ENCODE peak calls at places on chromosomes 3 and 15, in eight cellular contexts. L, M, C, G, X, H, F and I are unnamed samples.

GRCh38 chr3:149967067-149967685 is 3.5 kb downstream of the PFN2 start:
- DNase-seq in G (no peak), C (no peak), F (no peak), X (no peak), M (no peak), L (peak; percentile 64), H (peak; percentile 72), I (peak; percentile 51)

GRCh38 chr3:116148881-116149530 is 296.3 kb downstream of the LSAMP start:
- DNase-seq in C (no peak), M (no peak), G (no peak), L (no peak), F (no peak), X (no peak), H (peak; percentile 72), I (no peak)

GRCh38 chr3:30680789-30681188 is 74.4 kb downstream of the TGFBR2 start:
- DNase-seq in G (no peak), L (no peak), C (no peak), H (peak; percentile 61), M (no peak), X (no peak), F (no peak), I (no peak)

GRCh38 chr3:25155696-25156471 is 272.2 kb upstream of the RARB start:
- DNase-seq in C (no peak), L (no peak), M (no peak), F (no peak), G (no peak), X (no peak), H (peak; percentile 49), I (no peak)

GRCh38 chr3:155448531-155448930 is 155.0 kb upstream of the STRIT1 start:
- DNase-seq in F (no peak), M (no peak), C (no peak), H (no peak), X (no peak), L (no peak), G (peak; percentile 31), I (no peak)

GRCh38 chr15:41485226-41485625 is 8.4 kb upstream of the ITPKA start:
- DNase-seq in G (no peak), L (no peak), C (no peak), X (no peak), M (no peak), H (no peak), F (no peak), I (no peak)

GRCh38 chr3:52265387-52265786 is 13.1 kb downstream of the WDR82 start:
- DNase-seq in C (no peak), G (no peak), L (peak; percentile 2), H (no peak), X (no peak), F (no peak), M (no peak), I (no peak)

GRCh38 chr3:17817545-17817944 is 75.1 kb upstream of the TBC1D5 start:
- DNase-seq in G (no peak), H (no peak), L (no peak), X (no peak), F (no peak), M (no peak), C (no peak), I (no peak)

GRCh38 chr3:79161941-79162340 is 605.9 kb downstream of the ROBO1 start:
- DNase-seq in X (no peak), L (no peak), M (no peak), C (no peak), G (no peak), F (no peak), H (no peak), I (no peak)

GRCh38 chr15:64398575-64398974 is 10.9 kb downstream of the TRIP4 start:
- DNase-seq in L (no peak), G (no peak), H (no peak), X (no peak), M (no peak), F (no peak), C (no peak), I (no peak)

GRCh38 chr15:95290376-95290973 is 1040.0 kb upstream of the NR2F2 start:
- DNase-seq in F (no peak), H (no peak), L (no peak), M (no peak), X (no peak), G (no peak), C (no peak), I (no peak)

GRCh38 chr3:36434682-36435426 is 54.5 kb downstream of the STAC start:
- DNase-seq in M (no peak), G (no peak), C (no peak), F (no peak), L (no peak), X (no peak), H (peak; percentile 40), I (peak; percentile 37)

GRCh38 chr3:153967260-153967659 is 153.9 kb upstream of the ARHGEF26 start:
- DNase-seq in M (no peak), C (no peak), G (no peak), X (no peak), F (no peak), L (no peak), H (no peak), I (no peak)

DNA sequence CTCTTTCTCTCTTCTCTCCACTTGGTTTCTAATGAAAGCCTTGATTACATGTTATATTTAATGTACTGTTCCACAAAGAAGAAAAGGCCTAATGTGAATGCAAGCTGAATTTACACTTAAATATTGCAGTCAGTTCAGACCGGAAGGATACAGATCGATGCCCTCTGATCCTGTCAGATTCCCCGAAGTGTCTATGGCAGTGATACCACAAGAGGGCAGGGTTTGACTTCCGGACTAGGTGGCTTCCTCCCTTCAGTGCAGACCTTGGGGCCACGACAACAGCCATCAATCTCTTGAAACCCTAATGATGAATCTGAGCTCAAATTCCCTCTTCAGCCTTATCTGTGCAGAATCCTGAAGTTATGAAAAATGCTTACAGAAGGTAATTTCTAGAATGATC is 29.5 kb downstream of the AGTR1 start:
- DNase-seq in X (peak; percentile 81), M (no peak), L (peak; percentile 73), H (peak; percentile 15), F (no peak), G (no peak), C (no peak), I (no peak)
- TF ChIP-seq CTCF in X (peak; percentile 60), M (peak; percentile 39), L (peak; percentile 80), H (peak; percentile 57), F (peak; percentile 23), G (peak; percentile 30), C (no peak), I (peak; percentile 62)

GRCh38 chr15:40412095-40412759 is 6.6 kb downstream of the IVD start:
- DNase-seq in F (no peak), H (no peak), X (peak; percentile 81), M (peak; percentile 80), C (no peak), G (no peak), L (no peak), I (no peak)
- H3K4me3 ChIP-seq in F (no peak overlapping the region), H (no peak overlapping the region), X (no peak overlapping the region), M (no peak overlapping the region), C (no peak overlapping the region), G (no peak overlapping the region), L (no peak overlapping the region), I (no peak overlapping the region)

GRCh38 chr3:168081171-168081771 is 14.5 kb downstream of the GOLIM4 start:
- DNase-seq in X (no peak), L (no peak), G (no peak), M (no peak), C (no peak), F (no peak), H (no peak), I (no peak)

GRCh38 chr3:168080022-168080421 is 15.7 kb downstream of the GOLIM4 start:
- DNase-seq in F (no peak), H (no peak), X (no peak), G (no peak), M (no peak), L (no peak), C (no peak), I (no peak)

GRCh38 chr3:168081856-168082255 is 13.9 kb downstream of the GOLIM4 start:
- DNase-seq in X (no peak), G (no peak), M (no peak), C (no peak), H (no peak), F (no peak), L (no peak), I (no peak)

GRCh38 chr3:168077091-168077490 is 18.6 kb downstream of the GOLIM4 start:
- DNase-seq in C (no peak), F (no peak), L (no peak), X (no peak), H (no peak), M (no peak), G (no peak), I (no peak)

GRCh38 chr3:168080499-168081170 is 15.1 kb downstream of the GOLIM4 start:
- DNase-seq in L (no peak), C (no peak), G (no peak), M (no peak), F (no peak), H (no peak), X (no peak), I (no peak)
- TF ChIP-seq CTCF in L (no peak), C (no peak), G (no peak), M (no peak), F (no peak), H (no peak), X (no peak), I (no peak)

GRCh38 chr3:134794950-134795775 is at the start of gene EPHB1:
- DNase-seq in X (peak; percentile 91), C (peak; percentile 78), M (peak; percentile 82), G (peak; percentile 95), F (peak; percentile 78), L (peak; percentile 92), H (peak; percentile 93), I (peak; percentile 90)

GRCh38 chr3:134797080-134797801 is 2.2 kb downstream of the EPHB1 start:
- DNase-seq in C (no peak), M (no peak), L (no peak), X (peak; percentile 47), G (peak; percentile 53), H (no peak), F (no peak), I (no peak)

GRCh38 chr3:134795776-134796312 is 784 bp downstream of the EPHB1 start:
- DNase-seq in F (no peak), X (peak; percentile 48), C (no peak), M (no peak), H (peak; percentile 47), G (peak; percentile 89), L (peak; percentile 10), I (no peak)

GRCh38 chr3:134797816-134798451 is 2.9 kb downstream of the EPHB1 start:
- DNase-seq in X (peak; percentile 34), F (no peak), G (peak; percentile 55), M (no peak), C (no peak), H (no peak), L (no peak), I (no peak)

DNA sequence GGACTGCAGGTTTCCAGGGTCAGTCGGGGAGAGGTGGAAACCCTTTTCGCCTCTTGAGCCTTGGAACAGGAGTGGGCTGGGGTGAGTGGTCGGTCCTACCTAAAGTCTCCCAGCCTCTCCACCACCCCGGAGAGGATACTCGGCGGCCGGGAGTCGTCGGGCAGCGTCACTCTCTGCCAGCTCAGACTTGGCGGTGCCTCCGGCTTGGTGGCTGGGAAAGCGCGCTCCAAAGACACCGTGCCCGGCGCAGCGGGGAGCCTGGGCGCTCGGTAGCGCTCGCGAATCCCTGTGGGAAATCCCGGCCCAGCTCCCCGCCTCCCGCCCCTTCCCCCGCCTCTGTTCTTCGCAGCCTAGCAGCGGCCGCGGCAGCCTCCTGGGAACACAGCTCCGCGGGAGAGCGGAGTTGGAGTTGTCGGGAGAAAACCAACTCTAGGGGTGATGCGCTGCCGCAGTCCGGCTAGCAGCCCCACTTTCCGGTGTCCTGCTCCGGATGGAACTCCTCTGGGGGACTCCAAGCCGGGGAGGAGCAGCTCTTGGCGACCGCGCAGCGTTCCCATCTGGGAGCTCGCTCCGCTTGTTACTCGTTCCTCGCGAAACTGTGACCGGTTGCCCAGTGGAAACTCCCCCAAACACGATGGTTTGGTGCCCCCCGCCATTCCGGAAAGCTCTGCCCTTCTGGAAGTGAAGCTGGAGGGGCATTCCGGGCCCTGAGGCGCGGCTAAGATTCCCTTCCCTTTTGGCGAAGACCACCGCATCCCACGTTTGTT is 1.4 kb downstream of the EPHB1 start:
- DNase-seq in M (no peak), C (no peak), L (no peak), X (peak; percentile 52), H (peak; percentile 12), G (peak; percentile 62), F (no peak), I (no peak)
- H3K4me3 ChIP-seq in M (peak overlapping the region; percentile 24), C (peak overlapping the region; percentile 42), L (peak overlapping the region; percentile 76), X (no peak overlapping the region), H (peak overlapping the region; percentile 43), G (peak overlapping the region; percentile 63), F (peak overlapping the region; percentile 86), I (peak overlapping the region; percentile 57)